ENCODE peak calls at places on chromosomes 2 and 18, in nine cellular contexts. G is lung; Y is IMR-90; O is transverse colon; R is SJSA1; J is fibroblast of lung; D is pancreas; H is CD8-positive, alpha-beta T cell; F is substantia nigra. Q is an unnamed sample.

GRCh38 chr2:217220228-217221013 is 360.6 kb upstream of the TNP1 start:
- DNase-seq in G (no peak), Y (no peak), O (no peak), R (no peak), J (peak), D (no peak), H (no peak), F (no peak), Q (no peak)

GRCh38 chr2:181977661-181978350 is 7.8 kb upstream of the PPP1R1C start:
- DNase-seq in G (no peak), Y (peak), O (no peak), R (peak), J (peak), D (no peak), H (no peak), F (no peak), Q (peak)

GRCh38 chr2:131062066-131062465 is 31.2 kb downstream of the FAM168B start:
- DNase-seq in G (no peak), Y (no peak), O (no peak), R (no peak), J (peak), D (no peak), H (no peak), F (no peak), Q (no peak)

GRCh38 chr2:69817739-69818494 is 11.5 kb upstream of the GMCL1 start:
- DNase-seq in G (no peak), Y (no peak), O (no peak), R (no peak), J (no peak), D (no peak), H (no peak), F (no peak), Q (no peak)

GRCh38 chr2:226649871-226650660 is 149.6 kb downstream of the IRS1 start:
- DNase-seq in G (peak), Y (peak), O (peak), R (peak), J (peak), D (peak), H (peak), F (no peak), Q (peak)

GRCh38 chr2:71880846-71881610 is 266.6 kb downstream of the CYP26B1 start:
- DNase-seq in G (peak), Y (peak), O (peak), R (no peak), J (peak), D (no peak), H (no peak), F (no peak), Q (peak)

GRCh38 chr2:21812766-21813165 is 689.0 kb downstream of the TDRD15 start:
- DNase-seq in G (no peak), Y (peak), O (no peak), R (no peak), J (no peak), D (no peak), H (no peak), F (no peak), Q (no peak)

GRCh38 chr2:33317369-33318015 is 159.0 kb upstream of the RASGRP3 start:
- DNase-seq in G (no peak), Y (no peak), O (no peak), R (no peak), J (no peak), D (no peak), H (no peak), F (no peak), Q (no peak)

GRCh38 chr2:9703085-9703641 is 72.4 kb upstream of the YWHAQ start:
- DNase-seq in G (peak), Y (peak), O (no peak), R (peak), J (peak), D (no peak), H (peak), F (no peak), Q (peak)

DNA sequence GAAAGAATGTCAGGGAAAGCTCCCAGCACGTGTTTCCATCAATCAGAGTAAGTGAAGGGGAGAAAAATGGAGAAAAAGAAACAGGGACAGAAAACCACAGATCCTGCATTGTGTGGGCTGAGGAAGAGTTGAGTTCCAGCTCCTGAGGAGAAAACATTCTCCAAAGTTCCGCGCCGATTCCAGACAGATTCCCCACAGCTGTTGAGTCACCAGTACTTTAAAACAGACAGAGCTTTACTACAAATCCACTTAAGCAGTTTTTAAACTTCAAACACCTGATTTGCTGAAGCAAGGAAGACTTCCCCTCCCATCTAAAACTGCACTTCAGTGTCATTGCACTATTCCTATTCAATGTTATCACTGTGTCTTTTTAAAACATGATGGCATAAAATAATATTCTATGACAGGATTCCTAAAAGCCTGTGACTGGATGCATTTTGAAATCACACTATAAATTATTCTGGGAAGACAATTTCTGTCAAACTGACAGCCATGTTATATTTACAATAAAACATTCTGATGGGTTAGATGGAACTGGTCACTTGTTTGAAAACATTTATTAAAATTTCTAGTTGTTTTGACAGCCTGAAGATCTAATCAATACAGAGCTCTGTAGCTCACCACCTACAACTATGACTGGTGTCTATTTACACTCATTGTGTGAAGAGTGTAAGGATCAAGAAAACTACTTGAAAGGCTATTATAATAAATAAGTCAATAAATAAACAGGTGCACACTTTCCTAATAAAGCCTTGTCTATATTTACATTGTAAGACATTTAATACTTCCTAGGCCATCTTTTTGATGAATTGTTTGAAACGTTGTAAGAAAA is 40.9 kb downstream of the TCF4 start:
- DNase-seq in G (no peak), Y (peak), O (no peak), R (no peak), J (peak), D (no peak), H (no peak), F (peak), Q (peak)
- H3K27ac ChIP-seq in G (no peak), Y (peak), O (peak), R (peak), J (peak), D (no peak), H (no peak), F (peak), Q (peak)

GRCh38 chr18:59057969-59058368 is 81.7 kb upstream of the SEC11C start:
- DNase-seq in G (no peak), Y (peak), O (no peak), R (no peak), J (peak), D (no peak), H (no peak), F (no peak), Q (no peak)
- H3K27ac ChIP-seq in G (no peak), Y (no peak), O (no peak), R (no peak), J (no peak), D (no peak), H (no peak), F (no peak), Q (no peak)

GRCh38 chr2:20580690-20581437 is 70.0 kb downstream of the HS1BP3 start:
- DNase-seq in G (no peak), Y (peak), O (no peak), R (no peak), J (no peak), D (no peak), H (no peak), F (no peak), Q (peak)

GRCh38 chr2:20579866-20580265 is 71.0 kb downstream of the HS1BP3 start:
- DNase-seq in G (no peak), Y (no peak), O (no peak), R (no peak), J (no peak), D (no peak), H (no peak), F (no peak), Q (peak)

GRCh38 chr2:20577495-20578235 is 73.2 kb downstream of the HS1BP3 start:
- DNase-seq in G (no peak), Y (peak), O (no peak), R (peak), J (peak), D (no peak), H (no peak), F (no peak), Q (no peak)

GRCh38 chr2:20578266-20578894 is 72.5 kb downstream of the HS1BP3 start:
- DNase-seq in G (no peak), Y (no peak), O (no peak), R (no peak), J (no peak), D (no peak), H (no peak), F (no peak), Q (no peak)

DNA sequence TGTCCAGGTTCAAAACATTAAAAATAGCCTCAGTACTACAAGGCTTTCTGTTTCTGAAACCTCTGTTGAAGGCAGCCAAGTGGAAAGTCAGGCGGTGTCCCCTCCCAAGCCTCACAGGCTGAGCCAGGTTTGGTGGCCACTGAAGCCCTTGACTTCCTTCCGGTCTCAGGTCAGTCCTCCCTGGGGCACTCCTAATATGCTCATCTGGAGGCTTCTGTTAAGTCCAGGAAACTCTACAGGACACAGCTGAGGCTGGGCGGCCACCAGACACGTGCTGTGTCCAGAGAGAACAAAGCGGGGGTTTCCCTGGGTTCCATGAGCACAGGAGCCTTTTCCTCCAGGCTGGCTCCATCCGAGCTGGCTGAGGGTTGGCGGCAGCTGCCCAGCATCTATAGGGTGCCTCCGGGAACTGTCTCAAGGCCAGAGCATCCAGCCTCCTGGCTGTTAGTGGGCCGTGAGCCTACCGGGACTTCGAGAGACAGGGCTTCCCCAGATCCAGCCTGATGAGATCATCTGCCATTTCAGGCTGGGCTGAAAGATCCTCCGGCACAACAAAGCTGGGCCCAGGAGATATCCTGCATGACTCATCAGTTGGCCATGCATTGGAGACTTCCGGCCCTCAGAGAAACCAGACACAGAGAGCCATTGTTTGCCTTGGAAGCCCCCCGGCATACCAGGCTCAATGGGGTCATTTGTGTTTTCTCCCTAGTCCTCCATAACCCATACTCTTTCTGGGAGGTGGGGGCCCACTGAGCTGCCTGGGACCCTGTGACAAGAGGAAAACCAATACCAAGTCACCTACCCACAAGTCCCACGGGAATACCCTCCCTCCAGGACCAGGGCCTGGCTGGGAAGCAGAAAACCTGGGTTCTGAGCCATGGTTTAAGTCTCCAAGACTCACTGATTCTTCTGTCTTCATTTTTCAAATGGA is 71.7 kb downstream of the HS1BP3 start:
- DNase-seq in G (peak), Y (peak), O (peak), R (peak), J (peak), D (peak), H (no peak), F (peak), Q (peak)
- H3K27ac ChIP-seq in G (peak), Y (peak), O (peak), R (peak), J (peak), D (no peak), H (no peak), F (peak), Q (peak)

DNA sequence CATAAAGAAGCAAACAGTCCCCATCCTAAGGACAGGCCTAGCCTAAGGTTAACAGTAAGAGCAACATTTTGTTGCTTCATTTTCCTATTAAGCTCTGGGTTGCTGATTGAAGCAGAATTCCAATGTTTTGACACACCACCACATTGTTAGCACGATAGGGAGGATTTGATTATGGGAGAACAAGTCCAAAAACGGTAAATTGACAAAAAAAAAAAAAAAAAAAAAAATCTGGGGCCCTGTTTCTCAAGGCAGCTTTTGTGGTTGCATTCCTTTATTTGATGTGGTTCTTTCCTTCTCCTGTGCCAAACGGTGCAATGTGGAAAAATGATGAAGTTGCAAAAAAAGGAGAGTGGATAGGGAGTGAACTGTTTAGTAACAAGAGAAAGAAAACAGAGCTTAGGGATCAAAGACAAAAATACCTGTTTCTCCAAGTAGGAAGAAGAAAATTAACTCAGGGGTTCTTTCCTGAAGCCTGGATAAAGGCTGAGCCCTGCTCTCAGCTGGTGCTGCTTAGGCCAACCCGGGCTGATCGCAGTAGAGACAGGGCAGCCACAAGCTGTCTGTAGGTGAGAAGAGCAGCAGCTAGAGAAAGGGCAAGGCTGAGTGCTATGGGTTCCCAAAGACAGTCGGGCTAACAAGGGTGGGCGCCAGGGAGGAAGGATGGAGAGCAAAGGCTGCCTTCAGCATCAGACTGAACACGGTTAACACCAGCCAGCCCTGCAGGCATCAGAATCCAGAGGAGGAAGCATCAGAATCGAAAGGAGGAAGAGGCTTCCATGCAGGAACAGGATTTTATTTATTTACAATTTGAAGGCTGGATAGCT is 167.8 kb upstream of the FOSL2 start:
- DNase-seq in G (no peak), Y (peak), O (no peak), R (peak), J (peak), D (no peak), H (no peak), F (no peak), Q (no peak)
- H3K27ac ChIP-seq in G (peak), Y (peak), O (peak), R (peak), J (peak), D (no peak), H (no peak), F (no peak), Q (no peak)

GRCh38 chr18:48031641-48032040 is 101.2 kb upstream of the SMAD2 start:
- DNase-seq in G (no peak), Y (no peak), O (no peak), R (no peak), J (no peak), D (no peak), H (no peak), F (no peak), Q (no peak)
- H3K27ac ChIP-seq in G (no peak), Y (no peak), O (no peak), R (no peak), J (no peak), D (no peak), H (no peak), F (no peak), Q (no peak)

DNA sequence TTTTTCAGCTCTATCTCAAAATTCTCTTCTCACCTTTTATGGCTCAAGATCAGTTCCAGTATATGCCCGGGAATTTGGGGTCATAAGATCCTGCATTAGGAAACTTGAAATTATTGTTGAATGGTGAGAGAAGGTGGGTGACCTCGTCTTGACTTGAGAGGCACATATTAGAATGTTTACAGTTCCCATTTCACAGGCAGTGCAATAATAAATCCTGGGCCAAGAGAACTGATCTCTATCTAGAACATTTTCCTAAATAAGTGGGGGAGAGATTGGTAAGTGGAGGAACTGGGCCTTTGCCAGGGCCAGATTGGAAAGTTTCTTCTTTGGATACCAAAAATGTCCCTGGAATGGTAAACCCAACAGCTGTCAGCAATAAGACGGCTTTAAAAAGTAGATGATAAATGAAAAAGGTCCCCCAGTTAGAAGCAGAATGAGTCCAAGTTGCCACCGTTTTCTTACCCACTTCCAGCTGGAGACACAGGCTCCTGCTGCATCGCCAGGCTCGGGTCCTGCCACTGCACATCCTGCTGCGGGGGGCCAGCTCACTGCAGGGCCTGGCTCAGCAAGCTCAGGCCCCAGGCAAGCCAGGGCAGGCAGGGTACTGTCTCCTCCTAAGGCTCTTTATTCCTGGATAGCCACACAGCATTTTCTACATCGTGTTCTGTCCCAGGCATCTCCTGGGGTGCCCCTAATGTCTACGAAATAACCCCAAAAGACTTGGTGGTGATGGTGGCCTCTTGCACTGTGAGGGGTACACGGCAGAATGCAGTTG is 126.4 kb upstream of the EPAS1 start:
- DNase-seq in G (no peak), Y (no peak), O (no peak), R (no peak), J (no peak), D (no peak), H (no peak), F (no peak), Q (no peak)
- H3K27ac ChIP-seq in G (peak), Y (peak), O (no peak), R (no peak), J (peak), D (no peak), H (no peak), F (no peak), Q (no peak)

GRCh38 chr2:237967463-237967871 is 653 bp downstream of the UBE2F start:
- DNase-seq in G (no peak), Y (no peak), O (peak), R (no peak), J (peak), D (peak), H (peak), F (no peak), Q (no peak)
- H3K27ac ChIP-seq in G (peak), Y (peak), O (peak), R (no peak), J (peak), D (no peak), H (no peak), F (peak), Q (no peak)

GRCh38 chr2:223040527-223040926 is 11.5 kb upstream of the KCNE4 start:
- DNase-seq in G (no peak), Y (no peak), O (no peak), R (no peak), J (no peak), D (no peak), H (no peak), F (no peak), Q (no peak)
- H3K27ac ChIP-seq in G (no peak), Y (no peak), O (no peak), R (no peak), J (no peak), D (no peak), H (no peak), F (no peak), Q (no peak)

GRCh38 chr2:221777119-221777518 is 205.0 kb upstream of the EPHA4 start:
- DNase-seq in G (no peak), Y (no peak), O (no peak), R (no peak), J (no peak), D (no peak), H (no peak), F (no peak), Q (no peak)

GRCh38 chr2:221779614-221780067 is 207.5 kb upstream of the EPHA4 start:
- DNase-seq in G (no peak), Y (peak), O (peak), R (peak), J (peak), D (no peak), H (no peak), F (no peak), Q (no peak)

GRCh38 chr2:221780281-221780688 is 208.2 kb upstream of the EPHA4 start:
- DNase-seq in G (no peak), Y (peak), O (no peak), R (no peak), J (peak), D (no peak), H (no peak), F (no peak), Q (no peak)
- H3K27ac ChIP-seq in G (no peak), Y (peak), O (peak), R (peak), J (peak), D (no peak), H (no peak), F (no peak), Q (no peak)

GRCh38 chr2:230757476-230757875 is 44.8 kb downstream of the CAB39 start:
- DNase-seq in G (no peak), Y (peak), O (no peak), R (no peak), J (peak), D (no peak), H (no peak), F (no peak), Q (no peak)
- H3K27ac ChIP-seq in G (no peak), Y (no peak), O (peak), R (peak), J (peak), D (no peak), H (no peak), F (no peak), Q (no peak)

Q was measured in SJCRH30.